ENCODE peak calls at places on chromosome 6, in six cellular contexts. One of them, this sample, is unnamed.

GRCh38 chr6:84462697-84463096 is 235.3 kb upstream of the CEP162 start:
- DNase-seq in sigmoid colon: no peak
- DNase-seq in CD8-positive, alpha-beta memory T cell: no peak
- DNase-seq in CD8-positive, alpha-beta T cell: no peak
- DNase-seq in neural crest cell: no peak
- DNase-seq in mesenchymal stem cell: peak
- DNase-seq in this sample: peak

GRCh38 chr6:142378138-142378875 is 76.5 kb downstream of the ADGRG6 start:
- DNase-seq in sigmoid colon: no peak
- DNase-seq in CD8-positive, alpha-beta memory T cell: no peak
- DNase-seq in CD8-positive, alpha-beta T cell: no peak
- DNase-seq in neural crest cell: no peak
- DNase-seq in mesenchymal stem cell: peak
- DNase-seq in this sample: peak

GRCh38 chr6:131789219-131789618 is 18.6 kb upstream of the ENPP1 start:
- DNase-seq in sigmoid colon: no peak
- DNase-seq in CD8-positive, alpha-beta memory T cell: no peak
- DNase-seq in CD8-positive, alpha-beta T cell: no peak
- DNase-seq in neural crest cell: no peak
- DNase-seq in mesenchymal stem cell: no peak
- DNase-seq in this sample: no peak

GRCh38 chr6:133977983-133978895 is 25.2 kb downstream of the TBPL1 start:
- DNase-seq in sigmoid colon: no peak
- DNase-seq in CD8-positive, alpha-beta memory T cell: no peak
- DNase-seq in CD8-positive, alpha-beta T cell: no peak
- DNase-seq in neural crest cell: no peak
- DNase-seq in mesenchymal stem cell: peak
- DNase-seq in this sample: peak

GRCh38 chr6:119273287-119273686 is 76.3 kb downstream of the MAN1A1 start:
- DNase-seq in sigmoid colon: no peak
- DNase-seq in CD8-positive, alpha-beta memory T cell: no peak
- DNase-seq in CD8-positive, alpha-beta T cell: no peak
- DNase-seq in neural crest cell: no peak
- DNase-seq in mesenchymal stem cell: no peak
- DNase-seq in this sample: no peak

GRCh38 chr6:130019796-130020105 is 1.4 kb downstream of the L3MBTL3 start:
- DNase-seq in sigmoid colon: no peak
- DNase-seq in CD8-positive, alpha-beta memory T cell: peak
- DNase-seq in CD8-positive, alpha-beta T cell: no peak
- DNase-seq in neural crest cell: no peak
- DNase-seq in mesenchymal stem cell: no peak
- DNase-seq in this sample: peak

GRCh38 chr6:118252474-118252873 is 295.6 kb upstream of the PLN start:
- DNase-seq in sigmoid colon: no peak
- DNase-seq in CD8-positive, alpha-beta memory T cell: no peak
- DNase-seq in CD8-positive, alpha-beta T cell: no peak
- DNase-seq in neural crest cell: no peak
- DNase-seq in mesenchymal stem cell: no peak
- DNase-seq in this sample: no peak

GRCh38 chr6:31586596-31586995 is 519 bp downstream of the LST1 start:
- DNase-seq in sigmoid colon: no peak
- DNase-seq in CD8-positive, alpha-beta memory T cell: peak
- DNase-seq in CD8-positive, alpha-beta T cell: peak
- DNase-seq in neural crest cell: no peak
- DNase-seq in mesenchymal stem cell: no peak
- DNase-seq in this sample: no peak

GRCh38 chr6:36028887-36029324 is 1.3 kb downstream of the MAPK14 start:
- DNase-seq in sigmoid colon: peak
- DNase-seq in CD8-positive, alpha-beta memory T cell: peak
- DNase-seq in CD8-positive, alpha-beta T cell: peak
- DNase-seq in neural crest cell: peak
- DNase-seq in mesenchymal stem cell: peak
- DNase-seq in this sample: peak

GRCh38 chr6:162173448-162173847 is 554.1 kb downstream of the PRKN start:
- DNase-seq in sigmoid colon: no peak
- DNase-seq in CD8-positive, alpha-beta memory T cell: no peak
- DNase-seq in CD8-positive, alpha-beta T cell: no peak
- DNase-seq in neural crest cell: no peak
- DNase-seq in mesenchymal stem cell: no peak
- DNase-seq in this sample: no peak

GRCh38 chr6:88492241-88492640 is 326.1 kb upstream of the CNR1 start:
- DNase-seq in sigmoid colon: no peak
- DNase-seq in CD8-positive, alpha-beta memory T cell: no peak
- DNase-seq in CD8-positive, alpha-beta T cell: no peak
- DNase-seq in neural crest cell: no peak
- DNase-seq in mesenchymal stem cell: no peak
- DNase-seq in this sample: peak

GRCh38 chr6:113650610-113650979 is 206.6 kb upstream of the MARCKS start:
- DNase-seq in sigmoid colon: no peak
- DNase-seq in CD8-positive, alpha-beta memory T cell: no peak
- DNase-seq in CD8-positive, alpha-beta T cell: no peak
- DNase-seq in neural crest cell: no peak
- DNase-seq in mesenchymal stem cell: no peak
- DNase-seq in this sample: no peak

GRCh38 chr6:159727717-159728440 is 573 bp downstream of the WTAP start:
- DNase-seq in sigmoid colon: no peak
- DNase-seq in CD8-positive, alpha-beta memory T cell: peak
- DNase-seq in CD8-positive, alpha-beta T cell: no peak
- DNase-seq in neural crest cell: no peak
- DNase-seq in mesenchymal stem cell: peak
- DNase-seq in this sample: peak

GRCh38 chr6:62516287-62517152 is 230.5 kb upstream of the KHDRBS2 start:
- DNase-seq in sigmoid colon: no peak
- DNase-seq in CD8-positive, alpha-beta memory T cell: no peak
- DNase-seq in CD8-positive, alpha-beta T cell: no peak
- DNase-seq in neural crest cell: no peak
- DNase-seq in mesenchymal stem cell: no peak
- DNase-seq in this sample: no peak

GRCh38 chr6:89295981-89296380 is 19.1 kb downstream of the GABRR2 start:
- DNase-seq in sigmoid colon: no peak
- DNase-seq in CD8-positive, alpha-beta memory T cell: no peak
- DNase-seq in CD8-positive, alpha-beta T cell: no peak
- DNase-seq in neural crest cell: no peak
- DNase-seq in mesenchymal stem cell: no peak
- DNase-seq in this sample: no peak

GRCh38 chr6:2865270-2866182 is 23.9 kb upstream of the SERPINB1 start:
- DNase-seq in sigmoid colon: no peak
- DNase-seq in CD8-positive, alpha-beta memory T cell: no peak
- DNase-seq in CD8-positive, alpha-beta T cell: no peak
- DNase-seq in neural crest cell: no peak
- DNase-seq in mesenchymal stem cell: peak
- DNase-seq in this sample: peak

GRCh38 chr6:161443868-161444267 is 170.0 kb upstream of the AGPAT4 start:
- DNase-seq in sigmoid colon: no peak
- DNase-seq in CD8-positive, alpha-beta memory T cell: no peak
- DNase-seq in CD8-positive, alpha-beta T cell: no peak
- DNase-seq in neural crest cell: no peak
- DNase-seq in mesenchymal stem cell: no peak
- DNase-seq in this sample: peak

GRCh38 chr6:104625536-104625935 is 234.2 kb downstream of the HACE1 start:
- DNase-seq in sigmoid colon: no peak
- DNase-seq in CD8-positive, alpha-beta memory T cell: no peak
- DNase-seq in CD8-positive, alpha-beta T cell: no peak
- DNase-seq in neural crest cell: no peak
- DNase-seq in mesenchymal stem cell: peak
- DNase-seq in this sample: no peak

GRCh38 chr6:83183082-83183828 is 9.8 kb downstream of the PGM3 start:
- DNase-seq in sigmoid colon: no peak
- DNase-seq in CD8-positive, alpha-beta memory T cell: no peak
- DNase-seq in CD8-positive, alpha-beta T cell: no peak
- DNase-seq in neural crest cell: no peak
- DNase-seq in mesenchymal stem cell: peak
- DNase-seq in this sample: peak

GRCh38 chr6:99933129-99933528 is 60.9 kb downstream of the MCHR2 start:
- DNase-seq in sigmoid colon: no peak
- DNase-seq in CD8-positive, alpha-beta memory T cell: no peak
- DNase-seq in CD8-positive, alpha-beta T cell: no peak
- DNase-seq in neural crest cell: no peak
- DNase-seq in mesenchymal stem cell: peak
- DNase-seq in this sample: no peak